ENCODE peak calls at places on chromosomes 16 and 17, in six cellular contexts. C is T-cell, E is NCI-H1048, J is nucleus accumbens, K is NCI-H69, M is uterus. G is an unnamed sample.

GRCh38 chr17:36931697-36932382 is 5.4 kb upstream of the LHX1 start:
- DNase-seq in C (no peak), J (no peak), K (peak), E (no peak), M (no peak), G (no peak)

GRCh38 chr17:40442392-40443195 is 656 bp upstream of the IGFBP4 start:
- DNase-seq in M (peak), K (no peak), E (no peak), J (no peak), C (no peak), G (no peak)

GRCh38 chr17:6711081-6711674 is 2.0 kb downstream of the SLC13A5 start:
- DNase-seq in C (no peak), M (no peak), E (no peak), J (peak), K (no peak), G (no peak)

GRCh38 chr16:11190585-11191565 is 65.1 kb downstream of the SOCS1 start:
- DNase-seq in K (no peak), M (no peak), E (no peak), J (no peak), C (no peak), G (no peak)

GRCh38 chr16:1494129-1494640 is 1.0 kb downstream of the TELO2 start:
- DNase-seq in J (no peak), K (peak), E (no peak), M (peak), C (no peak), G (no peak)

GRCh38 chr17:66431910-66432309 is 129.5 kb downstream of the PRKCA start:
- DNase-seq in K (no peak), C (no peak), J (peak), E (no peak), M (peak), G (no peak)

GRCh38 chr16:88484505-88485365 is 31.7 kb downstream of the ZFPM1 start:
- DNase-seq in E (no peak), M (no peak), J (no peak), K (no peak), C (no peak), G (no peak)

GRCh38 chr16:19432429-19432828 is 14.7 kb downstream of the TMC5 start:
- DNase-seq in C (no peak), K (peak), E (peak), M (no peak), J (no peak), G (no peak)

GRCh38 chr16:25140459-25140858 is 28.9 kb downstream of the LCMT1 start:
- DNase-seq in M (no peak), K (no peak), J (no peak), C (no peak), E (no peak), G (no peak)

GRCh38 chr16:87924041-87924851 is 12.1 kb downstream of the CA5A start:
- DNase-seq in K (peak), C (no peak), J (no peak), M (no peak), E (no peak), G (no peak)

GRCh38 chr16:64356267-64356666 is 765.6 kb downstream of the CDH11 start:
- DNase-seq in E (no peak), C (no peak), K (no peak), J (no peak), M (no peak), G (peak)

GRCh38 chr16:89060207-89060794 is 33.4 kb upstream of the ACSF3 start:
- DNase-seq in K (no peak), C (no peak), M (no peak), J (no peak), E (no peak), G (no peak)

GRCh38 chr16:31271621-31272190 is 11.9 kb downstream of the ITGAM start:
- DNase-seq in E (no peak), C (no peak), J (no peak), M (no peak), K (no peak), G (no peak)

GRCh38 chr16:89696598-89697128 is 4.8 kb downstream of the SPATA2L start:
- DNase-seq in M (no peak), J (no peak), K (no peak), C (no peak), E (no peak), G (no peak)

GRCh38 chr16:1691956-1692355 is 13.9 kb downstream of the JPT2 start:
- DNase-seq in K (no peak), J (peak), M (no peak), E (no peak), C (no peak), G (no peak)

GRCh38 chr17:78252111-78252634 is 20.7 kb downstream of the TMEM235 start:
- DNase-seq in K (no peak), C (peak), E (no peak), J (no peak), M (no peak), G (no peak)

GRCh38 chr17:7250655-7251329 is 742 bp downstream of the CTDNEP1 start:
- DNase-seq in E (no peak), J (peak), M (no peak), C (no peak), K (no peak), G (no peak)

GRCh38 chr17:57499648-57500049 is 243.3 kb downstream of the MSI2 start:
- DNase-seq in J (no peak), M (no peak), K (peak), C (no peak), E (no peak), G (no peak)

GRCh38 chr16:1537763-1538289 is 4.4 kb downstream of the TMEM204 start:
- DNase-seq in M (no peak), E (no peak), C (no peak), J (no peak), K (no peak), G (no peak)

GRCh38 chr17:73510981-73511442 is 133.2 kb downstream of the SDK2 start:
- DNase-seq in E (no peak), M (no peak), C (no peak), K (peak), J (peak), G (peak)

GRCh38 chr16:89723279-89724250 is 2.2 kb downstream of the ZNF276 start:
- DNase-seq in K (no peak), E (no peak), M (no peak), C (peak), J (peak), G (peak)

GRCh38 chr17:71436479-71436878 is 684.3 kb upstream of the SOX9 start:
- DNase-seq in C (no peak), M (no peak), E (no peak), J (no peak), K (no peak), G (no peak)

GRCh38 chr16:71537643-71538042 is 11.4 kb downstream of the CHST4 start:
- DNase-seq in M (no peak), J (peak), E (no peak), K (peak), C (peak), G (no peak)

GRCh38 chr16:8537691-8538342 is 52.5 kb downstream of the TMEM114 start:
- DNase-seq in E (no peak), C (no peak), K (no peak), M (no peak), J (no peak), G (no peak)

GRCh38 chr16:57624044-57624688 is 4.3 kb upstream of the ADGRG1 start:
- DNase-seq in M (no peak), E (no peak), K (no peak), C (no peak), J (no peak), G (no peak)

GRCh38 chr17:43928606-43929005 is 13.7 kb downstream of the PPY start:
- DNase-seq in M (no peak), C (no peak), K (peak), E (no peak), J (no peak), G (no peak)

GRCh38 chr17:77329741-77330531 is 189.2 kb downstream of the SEC14L1 start:
- DNase-seq in K (no peak), C (no peak), E (no peak), M (peak), J (no peak), G (no peak)

GRCh38 chr16:53714080-53715050 is 10.4 kb downstream of the FTO start:
- DNase-seq in E (no peak), C (no peak), M (peak), J (no peak), K (peak), G (no peak)

GRCh38 chr17:36036240-36036639 is 18.5 kb upstream of the CCL23 start:
- DNase-seq in J (no peak), E (no peak), K (no peak), M (no peak), C (no peak), G (no peak)

GRCh38 chr17:6323626-6324356 is 111.1 kb downstream of the AIPL1 start:
- DNase-seq in M (no peak), E (no peak), K (peak), J (no peak), C (no peak), G (no peak)

GRCh38 chr17:58305626-58306025 is 23.0 kb downstream of the TSPOAP1 start:
- DNase-seq in M (no peak), C (no peak), E (no peak), K (no peak), J (no peak), G (no peak)

G was measured in putamen.